ENCODE peak calls at places on chromosomes 1 and 21, in seven cellular contexts. E is transverse colon, X is cardiac muscle cell, T is AG10803, Y is bronchial epithelial cell, M is Karpas-422, I is tibial nerve. W is an unnamed sample.

GRCh38 chr21:41703857-41704501 is 62.9 kb downstream of the RIPK4 start:
- DNase-seq in E (peak), X (no peak), T (no peak), Y (peak), M (no peak), I (no peak), W (no peak)

GRCh38 chr1:25503551-25504426 is 39.6 kb upstream of the LDLRAP1 start:
- DNase-seq in E (peak), X (no peak), T (peak), Y (peak), M (peak), I (no peak), W (peak)

GRCh38 chr1:21939650-21940374 is 2.7 kb upstream of the HSPG2 start:
- DNase-seq in E (peak), X (peak), T (peak), Y (peak), M (no peak), I (peak), W (peak)

GRCh38 chr1:12053752-12054548 is 9.2 kb upstream of the TNFRSF8 start:
- DNase-seq in E (no peak), X (no peak), T (no peak), Y (peak), M (no peak), I (no peak), W (peak)

GRCh38 chr1:115534106-115534505 is 107.7 kb upstream of the VANGL1 start:
- DNase-seq in E (no peak), X (no peak), T (no peak), Y (no peak), M (no peak), I (no peak), W (no peak)

GRCh38 chr1:53336146-53336545 is 8.3 kb upstream of the LRP8 start:
- DNase-seq in E (no peak), X (no peak), T (no peak), Y (no peak), M (no peak), I (no peak), W (no peak)

GRCh38 chr1:156373546-156373945 is 4.5 kb downstream of the RHBG start:
- DNase-seq in E (no peak), X (no peak), T (no peak), Y (no peak), M (no peak), I (no peak), W (no peak)

GRCh38 chr1:150162862-150163706 is 13.4 kb downstream of the PLEKHO1 start:
- DNase-seq in E (peak), X (peak), T (peak), Y (peak), M (no peak), I (peak), W (peak)

GRCh38 chr1:220386494-220387195 is 114.4 kb upstream of the RAB3GAP2 start:
- DNase-seq in E (no peak), X (no peak), T (no peak), Y (peak), M (no peak), I (no peak), W (no peak)

GRCh38 chr1:92486251-92487077 is at the start of gene GFI1:
- DNase-seq in E (peak), X (peak), T (no peak), Y (no peak), M (peak), I (no peak), W (peak)

GRCh38 chr1:26862781-26863676 is at the start of gene SFN:
- DNase-seq in E (peak), X (no peak), T (no peak), Y (peak), M (peak), I (no peak), W (peak)

GRCh38 chr21:42530167-42530518 is 16.5 kb downstream of the SLC37A1 start:
- DNase-seq in E (no peak), X (no peak), T (no peak), Y (no peak), M (peak), I (no peak), W (no peak)

GRCh38 chr1:213697192-213697802 is 290.5 kb upstream of the PROX1 start:
- DNase-seq in E (no peak), X (no peak), T (no peak), Y (no peak), M (no peak), I (no peak), W (no peak)

GRCh38 chr1:47765236-47765635 is 231.9 kb downstream of the TRABD2B start:
- DNase-seq in E (no peak), X (no peak), T (no peak), Y (no peak), M (no peak), I (no peak), W (no peak)

GRCh38 chr21:45309069-45309521 is 21.4 kb upstream of the POFUT2 start:
- DNase-seq in E (peak), X (peak), T (peak), Y (no peak), M (peak), I (no peak), W (peak)

GRCh38 chr1:29639741-29640427 is 403.6 kb downstream of the PTPRU start:
- DNase-seq in E (no peak), X (peak), T (peak), Y (peak), M (no peak), I (no peak), W (no peak)

GRCh38 chr1:116886532-116886931 is 23.2 kb upstream of the PTGFRN start:
- DNase-seq in E (no peak), X (peak), T (peak), Y (peak), M (no peak), I (no peak), W (no peak)

GRCh38 chr21:42200906-42201614 is 17.9 kb upstream of the ABCG1 start:
- DNase-seq in E (no peak), X (no peak), T (no peak), Y (no peak), M (no peak), I (no peak), W (no peak)

GRCh38 chr1:81125672-81126071 is 675.1 kb upstream of the ADGRL2 start:
- DNase-seq in E (no peak), X (no peak), T (no peak), Y (no peak), M (no peak), I (no peak), W (no peak)

GRCh38 chr1:239353536-239353935 is 32.8 kb upstream of the CHRM3 start:
- DNase-seq in E (peak), X (no peak), T (no peak), Y (no peak), M (no peak), I (no peak), W (no peak)

GRCh38 chr1:161191971-161192370 is 6.9 kb downstream of the ADAMTS4 start:
- DNase-seq in E (no peak), X (no peak), T (no peak), Y (no peak), M (no peak), I (no peak), W (no peak)

GRCh38 chr21:33301632-33302002 is 23.2 kb upstream of the IFNAR1 start:
- DNase-seq in E (no peak), X (no peak), T (no peak), Y (no peak), M (no peak), I (no peak), W (no peak)

GRCh38 chr1:115764541-115764940 is 4.0 kb downstream of the CASQ2 start:
- DNase-seq in E (peak), X (peak), T (no peak), Y (peak), M (no peak), I (no peak), W (peak)

GRCh38 chr1:52209429-52209828 is 67.5 kb downstream of the ZFYVE9 start:
- DNase-seq in E (no peak), X (no peak), T (no peak), Y (peak), M (no peak), I (no peak), W (peak)

GRCh38 chr1:212595787-212596714 is 12.5 kb upstream of the ATF3 start:
- DNase-seq in E (peak), X (peak), T (peak), Y (peak), M (peak), I (no peak), W (peak)

GRCh38 chr1:195335541-195335940 is 1272.7 kb downstream of the KCNT2 start:
- DNase-seq in E (no peak), X (no peak), T (peak), Y (no peak), M (no peak), I (no peak), W (no peak)

GRCh38 chr1:26959722-26960624 is at the start of gene KDF1:
- DNase-seq in E (peak), X (no peak), T (no peak), Y (peak), M (no peak), I (no peak), W (no peak)

GRCh38 chr1:78617615-78618026 is 2.6 kb upstream of the IFI44L start:
- DNase-seq in E (peak), X (peak), T (peak), Y (peak), M (peak), I (peak), W (peak)

GRCh38 chr1:181453541-181454201 is 29.6 kb upstream of the CACNA1E start:
- DNase-seq in E (no peak), X (no peak), T (no peak), Y (no peak), M (no peak), I (no peak), W (no peak)

GRCh38 chr21:28074676-28075075 is 918.0 kb downstream of the LTN1 start:
- DNase-seq in E (no peak), X (no peak), T (no peak), Y (no peak), M (no peak), I (no peak), W (no peak)

GRCh38 chr1:47216278-47217059 is 15.6 kb downstream of the TAL1 start:
- DNase-seq in E (no peak), X (no peak), T (no peak), Y (no peak), M (no peak), I (no peak), W (no peak)

GRCh38 chr1:235822685-235823084 is 44.0 kb downstream of the LYST start:
- DNase-seq in E (no peak), X (no peak), T (peak), Y (no peak), M (no peak), I (no peak), W (no peak)

GRCh38 chr1:74811421-74812179 is 78.6 kb downstream of the TYW3 start:
- DNase-seq in E (peak), X (no peak), T (no peak), Y (no peak), M (no peak), I (no peak), W (peak)

GRCh38 chr1:170604065-170604464 is 59.9 kb upstream of the PRRX1 start:
- DNase-seq in E (no peak), X (peak), T (no peak), Y (no peak), M (no peak), I (no peak), W (no peak)

GRCh38 chr1:186113454-186113853 is 261.6 kb downstream of the TPR start:
- DNase-seq in E (no peak), X (no peak), T (peak), Y (no peak), M (no peak), I (no peak), W (no peak)

GRCh38 chr1:228827026-228827425 is 91.7 kb downstream of the RHOU start:
- DNase-seq in E (no peak), X (no peak), T (peak), Y (no peak), M (no peak), I (peak), W (no peak)

GRCh38 chr1:179187708-179188471 is 41.6 kb downstream of the ABL2 start:
- DNase-seq in E (no peak), X (no peak), T (no peak), Y (no peak), M (peak), I (no peak), W (no peak)

DNA sequence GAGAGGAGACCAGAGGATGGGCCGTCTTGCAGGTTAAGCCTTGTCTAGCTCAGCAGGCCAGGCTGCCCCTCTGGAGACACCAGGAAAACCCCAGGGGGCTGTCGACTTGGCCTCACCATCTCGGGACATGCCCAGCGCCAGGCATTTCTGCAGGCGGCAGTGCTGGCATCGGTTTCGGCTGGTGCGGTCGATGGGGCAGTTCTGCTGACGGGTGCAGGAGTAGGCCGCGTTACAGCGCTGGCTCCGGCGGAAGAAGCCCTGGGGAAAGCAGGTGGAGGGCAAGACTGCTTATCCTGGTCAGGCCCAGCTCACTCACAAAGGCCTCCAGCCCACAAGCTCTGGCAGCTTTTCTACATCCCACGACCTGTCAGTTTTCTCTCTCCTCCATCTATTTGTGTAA is 11.3 kb upstream of the LINGO4 start:
- DNase-seq in E (no peak), X (no peak), T (no peak), Y (no peak), M (no peak), I (no peak), W (no peak)
- H3K4me3 ChIP-seq in E (no peak), X (no peak), T (no peak), Y (no peak), M (no peak), I (no peak), W (no peak)

GRCh38 chr1:77370161-77370560 is 88.3 kb downstream of the AK5 start:
- DNase-seq in E (no peak), X (no peak), T (peak), Y (no peak), M (no peak), I (no peak), W (no peak)

GRCh38 chr1:77375541-77375940 is 93.7 kb downstream of the AK5 start:
- DNase-seq in E (no peak), X (no peak), T (no peak), Y (no peak), M (no peak), I (no peak), W (no peak)

GRCh38 chr1:77373702-77374101 is 91.9 kb downstream of the AK5 start:
- DNase-seq in E (no peak), X (no peak), T (no peak), Y (no peak), M (no peak), I (no peak), W (no peak)

GRCh38 chr1:77370588-77371306 is 88.9 kb downstream of the AK5 start:
- DNase-seq in E (no peak), X (peak), T (peak), Y (peak), M (no peak), I (no peak), W (no peak)

DNA sequence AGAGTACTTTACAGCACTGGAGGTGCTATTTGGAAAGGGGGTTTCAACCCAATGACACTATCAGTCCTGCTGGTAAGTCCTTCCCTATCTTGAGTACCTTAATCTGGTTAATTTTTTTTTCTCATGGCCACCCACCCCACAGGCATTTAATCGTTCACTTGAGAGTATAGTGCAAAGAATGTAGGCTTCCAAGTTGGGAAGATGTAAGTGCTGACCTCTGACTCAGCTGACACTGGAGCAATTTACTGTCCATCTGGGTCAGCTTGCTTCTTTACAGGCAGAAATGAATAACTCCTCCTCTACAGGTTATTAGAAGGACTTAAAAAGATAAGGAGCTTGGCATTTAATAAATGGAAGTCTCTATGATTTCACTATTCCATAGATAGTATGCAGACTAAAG is 89.6 kb downstream of the AK5 start:
- DNase-seq in E (no peak), X (no peak), T (peak), Y (no peak), M (no peak), I (no peak), W (no peak)
- H3K4me3 ChIP-seq in E (no peak), X (no peak), T (no peak), Y (no peak), M (no peak), I (no peak), W (no peak)

GRCh38 chr1:100832676-100833469 is 61.8 kb downstream of the EXTL2 start:
- DNase-seq in E (no peak), X (no peak), T (no peak), Y (no peak), M (no peak), I (no peak), W (no peak)

GRCh38 chr1:100834779-100835645 is 59.6 kb downstream of the EXTL2 start:
- DNase-seq in E (no peak), X (peak), T (no peak), Y (no peak), M (peak), I (no peak), W (peak)

GRCh38 chr1:100835866-100836842 is 58.5 kb downstream of the EXTL2 start:
- DNase-seq in E (no peak), X (no peak), T (peak), Y (peak), M (no peak), I (no peak), W (no peak)
- H3K4me3 ChIP-seq in E (no peak), X (no peak), T (no peak), Y (no peak), M (no peak), I (no peak), W (no peak)

DNA sequence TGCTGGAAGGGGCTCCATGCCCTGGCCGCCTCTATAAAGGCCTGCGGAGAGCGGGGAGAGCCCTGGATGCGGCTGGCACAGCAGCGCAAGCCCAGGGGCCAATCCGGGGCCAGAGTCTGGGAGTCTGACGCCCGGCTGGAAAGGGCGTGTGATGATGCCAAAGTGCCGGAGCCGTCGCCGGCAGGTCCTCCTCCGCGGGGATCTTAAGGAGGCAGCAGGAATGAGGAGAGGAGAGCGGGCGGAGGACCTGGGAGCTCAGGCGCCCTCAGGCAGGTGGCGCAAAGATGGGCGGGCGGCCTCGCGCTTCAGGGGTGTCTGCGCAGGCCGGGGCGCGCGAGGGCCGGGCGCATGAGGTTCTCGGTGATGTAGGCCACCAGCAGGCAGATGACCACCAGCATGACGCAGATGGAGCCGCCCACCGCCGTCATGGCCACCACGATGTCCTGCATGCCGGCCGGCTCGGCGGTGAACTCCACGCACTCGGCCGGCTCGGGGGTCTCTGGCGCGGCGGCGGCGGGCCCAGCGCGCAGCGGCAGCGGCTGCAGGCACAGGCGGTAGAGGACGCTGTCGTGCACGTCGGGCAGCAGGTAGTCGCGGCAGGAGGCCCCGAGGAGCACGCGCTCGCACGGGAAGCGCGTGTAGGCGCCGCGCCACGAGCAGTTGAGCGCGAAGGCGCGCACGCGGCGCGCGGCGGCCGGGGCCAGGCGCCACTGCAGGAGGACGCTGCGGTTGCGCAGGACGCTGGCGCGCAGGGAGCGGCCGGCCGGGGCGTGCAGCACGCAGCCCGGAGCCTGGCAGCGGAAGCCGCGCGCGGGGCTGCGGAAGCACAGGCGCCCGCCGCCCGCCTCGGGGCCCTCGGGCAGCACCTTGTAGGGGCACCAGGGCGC is 662 bp downstream of the FNDC10 start:
- DNase-seq in E (no peak), X (peak), T (peak), Y (no peak), M (no peak), I (no peak), W (peak)
- H3K4me3 ChIP-seq in E (peak), X (peak), T (peak), Y (peak), M (no peak), I (peak), W (peak)

GRCh38 chr1:9410737-9411297 is 118.1 kb downstream of the SPSB1 start:
- DNase-seq in E (no peak), X (peak), T (peak), Y (no peak), M (no peak), I (peak), W (peak)

GRCh38 chr1:9416918-9417500 is 122.3 kb upstream of the SLC25A33 start:
- DNase-seq in E (no peak), X (no peak), T (no peak), Y (no peak), M (no peak), I (no peak), W (no peak)

GRCh38 chr1:9413877-9414213 is 121.2 kb downstream of the SPSB1 start:
- DNase-seq in E (peak), X (no peak), T (no peak), Y (no peak), M (no peak), I (peak), W (no peak)

GRCh38 chr1:9416506-9416905 is 122.8 kb upstream of the SLC25A33 start:
- DNase-seq in E (no peak), X (no peak), T (no peak), Y (no peak), M (no peak), I (no peak), W (peak)

DNA sequence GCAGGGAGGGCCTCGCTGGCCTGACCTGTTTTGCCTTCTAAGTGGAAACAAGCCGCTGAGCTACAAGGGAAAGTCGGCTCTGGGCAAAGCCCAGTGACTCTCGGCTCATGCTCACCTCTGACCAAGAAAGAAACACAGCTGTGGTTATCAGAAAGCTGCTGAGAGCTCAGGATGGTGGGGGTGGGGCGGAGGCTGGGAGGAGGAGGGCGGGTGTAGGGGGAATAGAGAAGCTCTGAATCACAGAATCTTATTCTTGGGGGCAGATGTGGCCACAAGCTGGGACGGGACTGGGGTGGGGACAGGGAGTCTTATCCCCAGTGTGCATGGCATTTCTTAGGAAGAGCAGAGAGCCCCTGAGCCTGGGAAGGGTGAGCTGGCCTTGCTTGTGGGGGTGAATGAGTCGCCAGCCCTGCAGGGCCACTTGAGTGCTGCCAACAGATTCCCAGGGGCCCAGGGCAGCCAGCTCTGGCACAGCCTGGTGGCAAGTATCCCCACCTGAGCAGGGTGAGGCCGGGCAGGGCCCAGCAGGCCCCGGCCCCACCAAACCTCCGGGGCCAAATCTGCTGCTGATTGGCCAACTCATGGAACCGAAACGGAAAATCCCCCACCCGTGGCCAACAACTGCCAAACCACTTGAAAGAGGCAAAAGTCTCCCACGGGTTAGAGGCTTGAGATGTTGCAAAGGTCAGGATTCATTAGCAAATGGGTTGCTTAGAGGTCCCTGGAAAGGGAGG is 120.6 kb downstream of the SPSB1 start:
- DNase-seq in E (peak), X (peak), T (peak), Y (peak), M (no peak), I (no peak), W (peak)
- H3K4me3 ChIP-seq in E (no peak), X (no peak), T (peak), Y (no peak), M (no peak), I (no peak), W (peak)